ENCODE peak calls at places on chromosome 5, in ten cellular contexts. C, U, S, B, D, N, J, Y, V and I are unnamed samples.

GRCh38 chr5:110161162-110161561 is 471.4 kb downstream of the MAN2A1 start:
- DNase-seq in C (no peak), U (no peak), S (no peak), B (no peak), D (no peak), N (no peak), J (no peak), Y (no peak), V (no peak), I (no peak)

GRCh38 chr5:74034738-74035137 is 408.7 kb downstream of the ARHGEF28 start:
- DNase-seq in C (no peak), U (no peak), S (no peak), B (no peak), D (peak), N (no peak), J (no peak), Y (no peak), V (peak), I (peak)

GRCh38 chr5:41629897-41630296 is 119.5 kb upstream of the PLCXD3 start:
- DNase-seq in C (no peak), U (no peak), S (no peak), B (no peak), D (no peak), N (no peak), J (no peak), Y (no peak), V (no peak), I (no peak)

GRCh38 chr5:123722451-123722850 is 210.5 kb downstream of the CSNK1G3 start:
- DNase-seq in C (no peak), U (no peak), S (no peak), B (no peak), D (no peak), N (no peak), J (no peak), Y (no peak), V (no peak), I (no peak)

GRCh38 chr5:16759147-16759800 is 142.5 kb upstream of the RETREG1 start:
- DNase-seq in C (no peak), U (no peak), S (no peak), B (no peak), D (peak), N (no peak), J (no peak), Y (no peak), V (no peak), I (no peak)

GRCh38 chr5:53053364-53053763 is 56.2 kb downstream of the MOCS2 start:
- DNase-seq in C (no peak), U (no peak), S (no peak), B (no peak), D (no peak), N (no peak), J (no peak), Y (no peak), V (no peak), I (no peak)

GRCh38 chr5:79845448-79846197 is 145.4 kb downstream of the MTX3 start:
- DNase-seq in C (no peak), U (peak), S (no peak), B (no peak), D (peak), N (no peak), J (no peak), Y (no peak), V (no peak), I (no peak)

GRCh38 chr5:175572922-175573321 is 84.9 kb upstream of the HRH2 start:
- DNase-seq in C (no peak), U (no peak), S (no peak), B (no peak), D (peak), N (no peak), J (no peak), Y (peak), V (no peak), I (peak)

GRCh38 chr5:179272326-179273073 is 72.8 kb downstream of the ADAMTS2 start:
- DNase-seq in C (no peak), U (no peak), S (no peak), B (no peak), D (no peak), N (no peak), J (peak), Y (no peak), V (no peak), I (no peak)

GRCh38 chr5:16736158-16736994 is 119.6 kb upstream of the RETREG1 start:
- DNase-seq in C (no peak), U (peak), S (no peak), B (no peak), D (peak), N (no peak), J (peak), Y (peak), V (peak), I (peak)

GRCh38 chr5:84257061-84257460 is 127.6 kb downstream of the EDIL3 start:
- DNase-seq in C (no peak), U (no peak), S (no peak), B (no peak), D (no peak), N (no peak), J (no peak), Y (no peak), V (no peak), I (no peak)

GRCh38 chr5:156615901-156616300 is 234.2 kb upstream of the PPP1R2B start:
- DNase-seq in C (no peak), U (no peak), S (no peak), B (no peak), D (no peak), N (no peak), J (no peak), Y (no peak), V (no peak), I (no peak)

GRCh38 chr5:103244398-103244797 is 14.2 kb upstream of the MACIR start:
- DNase-seq in C (no peak), U (no peak), S (no peak), B (no peak), D (no peak), N (no peak), J (no peak), Y (no peak), V (no peak), I (no peak)

GRCh38 chr5:72427016-72427415 is 80.2 kb downstream of the ZNF366 start:
- DNase-seq in C (no peak), U (no peak), S (no peak), B (no peak), D (no peak), N (no peak), J (no peak), Y (no peak), V (no peak), I (no peak)

GRCh38 chr5:147673276-147673675 is 109.3 kb downstream of the JAKMIP2 start:
- DNase-seq in C (no peak), U (no peak), S (no peak), B (peak), D (no peak), N (no peak), J (peak), Y (no peak), V (no peak), I (no peak)

GRCh38 chr5:115189866-115190265 is 20.2 kb upstream of the TRIM36 start:
- DNase-seq in C (no peak), U (no peak), S (no peak), B (no peak), D (no peak), N (no peak), J (no peak), Y (no peak), V (no peak), I (no peak)

GRCh38 chr5:65205016-65205415 is 276.7 kb downstream of the ADAMTS6 start:
- DNase-seq in C (no peak), U (no peak), S (no peak), B (no peak), D (peak), N (no peak), J (no peak), Y (no peak), V (no peak), I (no peak)

GRCh38 chr5:124583469-124584350 is 162.7 kb downstream of the ZNF608 start:
- DNase-seq in C (peak), U (peak), S (no peak), B (no peak), D (peak), N (peak), J (no peak), Y (no peak), V (no peak), I (peak)

GRCh38 chr5:43017438-43017820 is 22.7 kb downstream of the ANXA2R start:
- DNase-seq in C (peak), U (no peak), S (no peak), B (peak), D (peak), N (no peak), J (no peak), Y (peak), V (no peak), I (peak)

GRCh38 chr5:35202319-35203111 is 27.8 kb downstream of the PRLR start:
- DNase-seq in C (peak), U (no peak), S (no peak), B (no peak), D (peak), N (peak), J (peak), Y (peak), V (no peak), I (peak)

GRCh38 chr5:141121563-141121962 is at the start of gene PCDHB4:
- DNase-seq in C (no peak), U (no peak), S (no peak), B (no peak), D (no peak), N (no peak), J (no peak), Y (no peak), V (no peak), I (no peak)

GRCh38 chr5:104179057-104179456 is 616.5 kb upstream of the NUDT12 start:
- DNase-seq in C (no peak), U (no peak), S (no peak), B (peak), D (peak), N (peak), J (no peak), Y (peak), V (no peak), I (peak)

GRCh38 chr5:58598440-58598839 is 15.6 kb downstream of the RAB3C start:
- DNase-seq in C (no peak), U (no peak), S (no peak), B (no peak), D (no peak), N (no peak), J (no peak), Y (no peak), V (no peak), I (no peak)

GRCh38 chr5:180647941-180648500 is 1.4 kb downstream of the FLT4 start:
- DNase-seq in C (no peak), U (no peak), S (no peak), B (peak), D (no peak), N (no peak), J (no peak), Y (peak), V (no peak), I (no peak)

GRCh38 chr5:5494489-5495402 is 72.3 kb downstream of the ICE1 start:
- DNase-seq in C (peak), U (no peak), S (peak), B (peak), D (peak), N (no peak), J (peak), Y (peak), V (peak), I (peak)

GRCh38 chr5:10577371-10578291 is 13.8 kb downstream of the ANKRD33B start:
- DNase-seq in C (no peak), U (no peak), S (no peak), B (peak), D (no peak), N (no peak), J (no peak), Y (peak), V (no peak), I (no peak)

GRCh38 chr5:150085191-150085912 is 1.0 kb downstream of the CSF1R start:
- DNase-seq in C (no peak), U (no peak), S (no peak), B (peak), D (no peak), N (no peak), J (no peak), Y (no peak), V (peak), I (no peak)

GRCh38 chr5:169115725-169116124 is 185.2 kb downstream of the SLIT3 start:
- DNase-seq in C (no peak), U (no peak), S (no peak), B (no peak), D (no peak), N (no peak), J (no peak), Y (no peak), V (no peak), I (no peak)

GRCh38 chr5:76325876-76326491 is 77.1 kb upstream of the IQGAP2 start:
- DNase-seq in C (no peak), U (no peak), S (no peak), B (no peak), D (no peak), N (no peak), J (no peak), Y (peak), V (no peak), I (no peak)

GRCh38 chr5:54301215-54301614 is 9.2 kb downstream of the ARL15 start:
- DNase-seq in C (no peak), U (no peak), S (no peak), B (no peak), D (peak), N (no peak), J (no peak), Y (no peak), V (no peak), I (no peak)